ENCODE peak calls at places on chromosomes 6 and 20, in nine cellular contexts. H, K, X, Z, I, V, U, J and E are unnamed samples.
A peak's percentile ranks its signal among the peaks of the same experiment; 100 is the strongest.

GRCh38 chr6:121932071-121933009 is 467.1 kb upstream of the HSF2 start:
- DNase-seq in H (peak; percentile 95), K (peak; percentile 39), X (no peak), Z (no peak), I (peak; percentile 39), V (no peak), U (peak; percentile 97), J (peak; percentile 81), E (peak; percentile 46)

GRCh38 chr6:8182209-8182845 is 80.0 kb upstream of the EEF1E1 start:
- DNase-seq in H (peak; percentile 25), K (no peak), X (no peak), Z (no peak), I (no peak), V (no peak), U (peak; percentile 75), J (no peak), E (no peak)

GRCh38 chr6:169640347-169640972 is 61.4 kb downstream of the WDR27 start:
- DNase-seq in H (peak; percentile 17), K (peak; percentile 37), X (no peak), Z (no peak), I (no peak), V (no peak), U (peak; percentile 69), J (no peak), E (no peak)

GRCh38 chr6:116078522-116078921 is 17.8 kb upstream of the FRK start:
- DNase-seq in H (no peak), K (no peak), X (no peak), Z (no peak), I (no peak), V (no peak), U (no peak), J (no peak), E (no peak)

GRCh38 chr20:9114709-9115108 is 45.8 kb downstream of the PLCB4 start:
- DNase-seq in H (no peak), K (no peak), X (no peak), Z (no peak), I (no peak), V (no peak), U (no peak), J (no peak), E (no peak)

GRCh38 chr20:51326241-51326819 is 216.2 kb downstream of the NFATC2 start:
- DNase-seq in H (peak; percentile 76), K (peak; percentile 61), X (peak; percentile 36), Z (no peak), I (no peak), V (no peak), U (peak; percentile 46), J (no peak), E (peak; percentile 36)

GRCh38 chr6:35419431-35419830 is 32.7 kb upstream of the FANCE start:
- DNase-seq in H (peak; percentile 91), K (no peak), X (peak; percentile 28), Z (no peak), I (no peak), V (no peak), U (peak; percentile 40), J (no peak), E (no peak)

GRCh38 chr6:135449246-135449645 is 48.3 kb downstream of the AHI1 start:
- DNase-seq in H (no peak), K (no peak), X (no peak), Z (no peak), I (no peak), V (no peak), U (no peak), J (no peak), E (no peak)

DNA sequence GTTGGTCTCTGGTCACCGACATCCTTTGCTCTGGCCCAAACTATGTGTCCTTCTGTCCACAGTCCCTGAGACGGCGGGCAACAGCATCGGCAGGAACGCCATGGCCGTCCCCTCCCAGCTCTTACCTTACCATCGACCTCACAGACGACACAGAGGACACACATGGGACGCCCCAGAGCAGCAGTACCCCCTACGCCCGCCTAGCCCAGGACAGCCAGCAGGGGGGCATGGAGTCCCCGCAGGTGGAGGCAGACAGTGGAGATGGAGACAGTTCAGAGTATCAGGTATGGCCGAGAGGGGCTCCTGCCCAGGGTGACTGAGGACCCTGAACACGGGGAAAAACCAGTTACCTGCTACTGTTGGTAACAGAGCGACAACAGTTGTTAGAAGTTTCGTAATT is 25.0 kb downstream of the DNMT3B start:
- DNase-seq in H (no peak), K (no peak), X (no peak), Z (no peak), I (no peak), V (no peak), U (no peak), J (no peak), E (no peak)
- H3K36me3 ChIP-seq in H (peaks cover 4% of the 10 kb centered on the region), K (no peaks in the 10 kb centered on the region), X (no peaks in the 10 kb centered on the region), Z (peaks cover 16% of the 10 kb centered on the region), I (no peaks in the 10 kb centered on the region), V (no peaks in the 10 kb centered on the region), U (no peaks in the 10 kb centered on the region), J (peaks cover 14% of the 10 kb centered on the region), E (peaks cover 6% of the 10 kb centered on the region)

DNA sequence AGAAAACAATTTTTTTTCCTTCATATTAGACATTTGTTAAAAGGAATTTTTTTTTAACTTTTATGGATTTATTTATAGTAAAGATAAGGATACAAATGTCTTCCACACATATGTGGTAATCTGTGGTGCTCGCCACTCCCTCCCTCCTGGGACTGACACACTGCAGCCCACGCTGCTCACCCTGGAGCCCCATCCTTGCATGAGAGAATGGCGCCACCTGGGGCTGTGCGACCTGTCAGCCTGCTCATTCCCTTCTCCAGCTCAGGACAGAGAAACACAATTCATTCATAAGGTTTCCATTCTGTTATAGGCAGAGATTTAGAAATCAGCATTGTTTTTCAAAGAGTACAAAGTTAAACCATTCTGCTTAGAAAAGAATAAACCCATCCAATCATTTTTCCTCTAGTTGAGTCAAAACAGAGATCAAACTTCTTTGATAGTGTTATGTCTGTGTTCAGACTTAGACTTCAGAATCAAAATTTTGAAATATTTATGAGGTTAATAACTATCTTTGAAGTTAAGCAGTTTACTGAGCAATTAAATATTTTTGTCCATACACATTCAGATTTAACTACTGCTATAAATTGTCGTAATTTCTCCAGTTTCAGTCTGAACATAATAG is 42.8 kb upstream of the DYNLRB1 start:
- DNase-seq in H (peak; percentile 66), K (no peak), X (peak; percentile 24), Z (peak; percentile 33), I (no peak), V (no peak), U (peak; percentile 86), J (no peak), E (peak; percentile 66)
- H3K4me3 ChIP-seq in H (no peak overlapping the region), K (no peak overlapping the region), X (no peak overlapping the region), Z (no peak overlapping the region), I (no peak overlapping the region), V (no peak overlapping the region), U (peak overlapping the region; percentile 28), J (no peak overlapping the region), E (no peak overlapping the region)

DNA sequence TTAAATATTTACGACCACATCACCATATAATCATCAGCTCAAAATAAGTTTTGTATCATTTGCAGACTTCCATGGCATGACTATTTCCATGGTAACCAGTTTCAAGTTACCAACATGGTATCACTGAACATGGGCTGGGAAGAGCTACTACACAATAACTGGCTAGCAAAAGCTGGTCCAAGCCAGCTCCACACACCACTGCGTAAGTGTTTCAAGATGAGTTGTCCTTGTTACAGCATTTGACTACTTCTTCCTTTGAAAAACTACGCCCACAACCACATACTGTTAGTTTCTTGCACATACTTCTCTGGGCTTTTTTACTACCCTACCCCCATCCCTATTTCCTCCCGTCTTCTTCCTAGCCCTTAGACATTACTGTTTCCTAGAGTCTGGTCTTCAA is 8.5 kb downstream of the CD164 start:
- DNase-seq in H (no peak), K (no peak), X (no peak), Z (no peak), I (no peak), V (no peak), U (peak; percentile 40), J (no peak), E (no peak)
- H3K36me3 ChIP-seq in H (peaks cover 40% of the 10 kb centered on the region), K (peaks cover 93% of the 10 kb centered on the region), X (peaks cover 81% of the 10 kb centered on the region), Z (peaks cover 79% of the 10 kb centered on the region), I (peaks cover 63% of the 10 kb centered on the region), V (peaks cover 39% of the 10 kb centered on the region), U (peaks cover 87% of the 10 kb centered on the region), J (peaks cover 82% of the 10 kb centered on the region), E (peaks cover 100% of the 10 kb centered on the region)

GRCh38 chr20:62447143-62447869 is 20.0 kb upstream of the RBBP8NL start:
- DNase-seq in H (no peak), K (no peak), X (no peak), Z (no peak), I (no peak), V (no peak), U (no peak), J (no peak), E (no peak)

GRCh38 chr20:62449951-62450815 is 22.8 kb upstream of the RBBP8NL start:
- DNase-seq in H (no peak), K (no peak), X (no peak), Z (no peak), I (no peak), V (no peak), U (no peak), J (no peak), E (no peak)

GRCh38 chr20:62446398-62446985 is 19.2 kb upstream of the RBBP8NL start:
- DNase-seq in H (no peak), K (no peak), X (no peak), Z (no peak), I (no peak), V (no peak), U (no peak), J (no peak), E (no peak)

GRCh38 chr20:62448038-62448437 is 20.7 kb upstream of the RBBP8NL start:
- DNase-seq in H (no peak), K (no peak), X (no peak), Z (no peak), I (no peak), V (no peak), U (no peak), J (no peak), E (no peak)

GRCh38 chr20:62448788-62449187 is 21.4 kb upstream of the RBBP8NL start:
- DNase-seq in H (no peak), K (no peak), X (no peak), Z (no peak), I (no peak), V (no peak), U (no peak), J (no peak), E (no peak)
- H3K4me3 ChIP-seq in H (no peak overlapping the region), K (no peak overlapping the region), X (no peak overlapping the region), Z (no peak overlapping the region), I (no peak overlapping the region), V (no peak overlapping the region), U (no peak overlapping the region), J (no peak overlapping the region), E (no peak overlapping the region)